ENCODE peak calls at places on chromosomes 16 and 17, in six cellular contexts. I is CD4-positive, alpha-beta memory T cell; V is cardiac muscle cell; F is heart left ventricle; P is CD4-positive, CD25-positive, alpha-beta regulatory T cell; Z is A549. E is an unnamed sample.

GRCh38 chr17:65183736-65184135 is 46.6 kb downstream of the RGS9 start:
- DNase-seq in I (no peak), V (peak), F (no peak), P (no peak), Z (peak), E (no peak)

GRCh38 chr16:19745286-19746018 is 27.4 kb downstream of the IQCK start:
- DNase-seq in I (no peak), V (no peak), F (no peak), P (no peak), Z (no peak), E (no peak)

GRCh38 chr17:4043862-4044261 is 79.6 kb upstream of the ATP2A3 start:
- DNase-seq in I (peak), V (no peak), F (no peak), P (no peak), Z (no peak), E (no peak)

GRCh38 chr16:4338125-4338582 is 13.0 kb downstream of the PAM16 start:
- DNase-seq in I (no peak), V (no peak), F (no peak), P (no peak), Z (no peak), E (no peak)

GRCh38 chr17:41100081-41100480 is 1.9 kb downstream of the KRTAP4-16 start:
- DNase-seq in I (no peak), V (no peak), F (no peak), P (no peak), Z (no peak), E (no peak)

GRCh38 chr16:65064131-65064530 is 57.7 kb downstream of the CDH11 start:
- DNase-seq in I (no peak), V (no peak), F (no peak), P (no peak), Z (no peak), E (peak)

GRCh38 chr16:68651136-68651535 is 6.0 kb downstream of the CDH3 start:
- DNase-seq in I (no peak), V (no peak), F (no peak), P (no peak), Z (no peak), E (no peak)

GRCh38 chr16:66099261-66099660 is 267.2 kb upstream of the CDH5 start:
- DNase-seq in I (no peak), V (no peak), F (no peak), P (no peak), Z (no peak), E (no peak)

GRCh38 chr17:21199311-21199710 is 14.7 kb downstream of the TMEM11 start:
- DNase-seq in I (no peak), V (no peak), F (no peak), P (no peak), Z (no peak), E (no peak)

GRCh38 chr16:86033016-86033474 is 134.1 kb downstream of the IRF8 start:
- DNase-seq in I (no peak), V (no peak), F (peak), P (no peak), Z (no peak), E (no peak)

GRCh38 chr17:74117087-74117486 is 86.4 kb upstream of the RPL38 start:
- DNase-seq in I (no peak), V (no peak), F (no peak), P (no peak), Z (no peak), E (no peak)

GRCh38 chr16:4488486-4488967 is 12.3 kb downstream of the HMOX2 start:
- DNase-seq in I (peak), V (no peak), F (no peak), P (no peak), Z (no peak), E (no peak)

GRCh38 chr16:78096386-78096785 is 3.1 kb upstream of the WWOX start:
- DNase-seq in I (no peak), V (no peak), F (no peak), P (no peak), Z (no peak), E (no peak)

GRCh38 chr16:30997887-30998711 is 12.3 kb downstream of the STX1B start:
- DNase-seq in I (no peak), V (no peak), F (no peak), P (no peak), Z (peak), E (no peak)

GRCh38 chr17:61247438-61247837 is 152.2 kb upstream of the TBX2 start:
- DNase-seq in I (no peak), V (no peak), F (peak), P (no peak), Z (no peak), E (no peak)

GRCh38 chr17:5122586-5123342 is 6.9 kb downstream of the USP6 start:
- DNase-seq in I (no peak), V (peak), F (peak), P (no peak), Z (no peak), E (no peak)

GRCh38 chr16:70652322-70652721 is 6.0 kb downstream of the IL34 start:
- DNase-seq in I (no peak), V (no peak), F (no peak), P (no peak), Z (no peak), E (no peak)

GRCh38 chr16:24610421-24610765 is 71.0 kb downstream of the RBBP6 start:
- DNase-seq in I (no peak), V (peak), F (peak), P (no peak), Z (no peak), E (no peak)

GRCh38 chr17:39922006-39922405 is 3.6 kb upstream of the GSDMB start:
- DNase-seq in I (no peak), V (no peak), F (no peak), P (no peak), Z (no peak), E (no peak)

GRCh38 chr16:8936421-8936820 is 27.3 kb downstream of the USP7 start:
- DNase-seq in I (peak), V (no peak), F (no peak), P (peak), Z (peak), E (peak)

GRCh38 chr16:89823087-89823823 is 5.0 kb upstream of the SPIRE2 start:
- DNase-seq in I (no peak), V (no peak), F (no peak), P (no peak), Z (no peak), E (no peak)

GRCh38 chr17:4988168-4988567 is 693 bp upstream of the CAMTA2 start:
- DNase-seq in I (no peak), V (no peak), F (no peak), P (no peak), Z (no peak), E (no peak)

GRCh38 chr16:48560692-48561091 is 49.3 kb downstream of the N4BP1 start:
- DNase-seq in I (no peak), V (no peak), F (no peak), P (no peak), Z (no peak), E (no peak)

GRCh38 chr16:48559462-48560211 is 50.3 kb downstream of the N4BP1 start:
- DNase-seq in I (no peak), V (no peak), F (no peak), P (no peak), Z (no peak), E (no peak)

GRCh38 chr16:48556210-48556912 is 53.6 kb downstream of the N4BP1 start:
- DNase-seq in I (no peak), V (no peak), F (no peak), P (no peak), Z (no peak), E (no peak)

GRCh38 chr16:48556913-48557351 is 53.0 kb downstream of the N4BP1 start:
- DNase-seq in I (no peak), V (no peak), F (no peak), P (no peak), Z (no peak), E (no peak)

DNA sequence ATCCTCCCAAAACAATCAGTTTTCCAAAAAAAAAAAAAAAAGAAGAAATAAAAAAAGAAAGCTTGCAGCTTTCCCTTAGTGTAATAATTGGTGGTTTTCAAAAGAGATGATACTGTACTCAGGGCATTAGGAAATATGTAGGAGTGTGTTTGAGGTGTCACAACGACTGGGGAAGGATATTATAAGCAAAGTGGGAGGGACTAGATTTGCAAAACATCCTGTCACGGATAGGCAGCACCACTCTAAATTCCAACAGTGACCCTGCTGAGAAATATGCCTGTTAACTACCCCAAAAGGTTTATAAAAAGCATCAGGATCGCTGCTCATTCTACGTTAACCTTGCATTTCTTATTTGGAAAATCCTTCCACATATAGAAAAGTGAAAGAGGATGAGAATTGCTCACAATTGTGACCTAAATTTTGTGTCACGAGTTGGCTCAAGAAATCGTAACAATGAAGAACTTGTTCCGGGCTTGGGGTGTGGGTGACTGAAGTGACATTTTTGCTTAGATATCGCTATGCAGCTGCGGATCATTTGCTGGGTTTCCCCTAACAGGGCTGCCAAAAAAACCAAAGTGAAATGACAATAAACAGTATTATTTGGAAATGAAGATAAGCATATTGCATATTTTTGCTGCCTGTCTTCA is 51.6 kb downstream of the N4BP1 start:
- DNase-seq in I (no peak), V (no peak), F (no peak), P (no peak), Z (no peak), E (no peak)
- H3K27ac ChIP-seq in I (peak), V (peak), F (peak), P (peak), Z (no peak), E (peak)

DNA sequence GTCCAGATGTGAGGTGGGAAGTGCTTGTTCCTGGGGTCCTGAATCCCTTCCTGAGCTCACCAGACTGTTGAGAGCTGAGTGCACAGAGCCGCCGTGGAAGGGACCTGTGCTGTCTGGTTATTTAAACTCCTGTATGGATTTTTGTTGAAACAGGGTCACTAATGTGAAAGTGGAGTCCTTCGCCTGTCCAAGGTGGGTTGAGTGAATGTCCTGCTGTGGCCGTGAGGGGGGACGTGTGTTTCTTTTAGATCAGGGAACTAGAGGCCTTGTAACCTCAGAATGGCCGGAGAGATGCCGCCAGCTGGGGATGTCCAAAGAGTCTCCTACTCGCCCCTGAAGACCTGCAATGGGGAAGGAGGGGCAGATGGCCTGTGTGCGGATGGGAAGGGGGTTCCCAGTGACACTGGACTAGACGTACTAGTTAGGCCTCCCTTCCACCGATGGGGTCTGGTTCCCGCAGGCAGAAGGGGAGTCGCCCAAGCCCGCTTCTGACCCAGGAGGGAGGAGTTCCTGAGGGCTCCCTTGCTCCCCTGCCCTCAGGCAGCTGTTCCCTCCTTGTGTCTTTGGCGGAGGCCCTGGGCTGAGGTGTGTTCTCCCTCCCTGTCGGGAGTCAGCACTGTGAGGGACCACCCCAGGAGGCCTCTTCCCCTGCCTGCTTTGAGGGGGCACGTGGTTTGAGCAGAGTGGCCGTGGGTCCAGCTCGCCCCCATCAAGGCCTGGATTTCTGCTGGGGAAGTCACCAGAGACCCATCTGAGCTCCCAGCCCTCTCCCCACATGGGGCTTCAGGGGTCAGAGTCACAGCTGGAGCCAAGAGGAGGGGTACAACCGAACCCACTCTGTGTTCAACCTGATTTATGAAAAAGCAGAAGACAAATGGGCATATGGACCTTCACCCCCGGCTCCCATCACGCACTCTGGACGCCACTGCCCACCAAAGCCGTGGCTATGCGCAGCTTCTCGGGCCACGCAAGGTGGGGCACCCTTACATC is 30.9 kb downstream of the OR1D5 start:
- DNase-seq in I (no peak), V (no peak), F (no peak), P (no peak), Z (no peak), E (no peak)
- H3K27ac ChIP-seq in I (no peak), V (no peak), F (no peak), P (no peak), Z (no peak), E (no peak)

DNA sequence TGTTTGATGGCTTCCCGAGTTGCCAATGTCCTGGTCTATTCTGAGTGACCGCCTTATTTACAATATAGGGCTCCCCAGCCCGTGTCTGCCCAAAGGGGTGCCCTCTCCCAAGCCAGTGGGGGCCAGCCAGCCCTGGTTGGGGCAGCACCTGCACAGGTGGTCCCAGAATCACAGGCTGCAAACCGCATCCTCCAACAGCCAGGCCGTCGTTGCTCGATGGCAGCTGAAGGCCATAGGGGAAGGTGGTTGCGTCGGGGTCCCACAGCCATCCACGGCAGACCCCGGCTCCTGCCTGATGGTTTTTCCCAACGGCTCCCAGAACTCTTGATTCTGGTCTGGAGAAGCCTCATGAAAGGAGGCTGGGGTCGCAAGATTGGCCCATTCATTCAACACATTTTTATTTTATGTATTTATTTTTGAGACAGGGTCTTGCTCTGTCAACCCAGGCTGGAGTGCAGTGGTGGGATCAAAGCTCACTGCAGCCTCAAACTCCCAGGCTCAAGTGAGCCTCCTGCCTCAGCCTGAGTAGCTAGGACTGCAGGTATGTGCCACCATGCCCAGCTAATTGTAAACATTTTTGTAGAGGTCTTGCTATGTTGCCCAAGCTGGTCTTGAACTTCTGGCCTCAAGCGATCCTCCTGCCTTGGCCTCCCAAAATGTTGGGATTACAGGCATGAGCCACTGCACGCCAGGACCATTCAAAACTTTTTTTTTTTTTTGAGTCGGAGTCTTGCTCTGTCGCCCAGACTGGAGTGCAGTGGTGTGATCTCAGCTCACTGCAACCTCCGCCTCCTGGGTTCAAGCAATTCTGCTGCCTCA is 79.0 kb upstream of the TOB1 start:
- DNase-seq in I (no peak), V (no peak), F (no peak), P (no peak), Z (no peak), E (no peak)
- H3K27ac ChIP-seq in I (peak), V (peak), F (peak), P (peak), Z (peak), E (no peak)

GRCh38 chr17:55451203-55451641 is 29.6 kb upstream of the MMD start:
- DNase-seq in I (no peak), V (peak), F (no peak), P (no peak), Z (peak), E (no peak)
- H3K27ac ChIP-seq in I (no peak), V (peak), F (no peak), P (no peak), Z (peak), E (no peak)

GRCh38 chr16:88645455-88645854 is 5.4 kb downstream of the CYBA start:
- DNase-seq in I (no peak), V (no peak), F (no peak), P (no peak), Z (no peak), E (no peak)
- H3K27ac ChIP-seq in I (no peak), V (no peak), F (no peak), P (no peak), Z (no peak), E (no peak)

DNA sequence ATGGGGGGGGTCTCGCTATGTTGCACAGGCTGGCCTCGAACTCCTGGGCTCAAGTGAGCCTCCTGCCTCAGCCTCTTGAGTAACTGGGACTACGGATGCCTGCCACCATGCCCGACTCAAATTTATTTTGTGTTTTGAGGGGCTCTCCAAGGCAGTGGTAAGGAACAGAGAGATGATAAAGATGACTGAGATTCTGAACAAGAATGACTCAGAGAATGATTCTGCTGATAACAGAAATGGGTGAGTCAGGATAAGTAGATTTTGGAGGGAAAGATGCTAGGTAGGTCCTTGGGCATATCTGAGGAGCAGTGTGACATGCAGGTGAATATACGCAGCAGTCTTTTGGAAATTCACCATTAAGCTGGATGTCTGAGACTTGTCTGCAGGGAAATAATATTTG is 2.6 kb downstream of the TMEM220 start:
- DNase-seq in I (no peak), V (no peak), F (no peak), P (no peak), Z (no peak), E (no peak)
- H3K27ac ChIP-seq in I (no peak), V (no peak), F (no peak), P (no peak), Z (no peak), E (no peak)

GRCh38 chr17:64056269-64057005 is 36.0 kb upstream of the ICAM2 start:
- DNase-seq in I (no peak), V (no peak), F (no peak), P (no peak), Z (no peak), E (no peak)
- H3K27ac ChIP-seq in I (peak), V (no peak), F (no peak), P (peak), Z (peak), E (no peak)

GRCh38 chr17:76548378-76549214 is 8.8 kb downstream of the PRCD start:
- DNase-seq in I (no peak), V (no peak), F (no peak), P (no peak), Z (no peak), E (no peak)
- H3K27ac ChIP-seq in I (no peak), V (peak), F (peak), P (no peak), Z (peak), E (no peak)